ENCODE peak calls at places on chromosome 13, in six cellular contexts. G is GM12891, H is T-helper 2 cell, N is DMS79, P is fibroblast of the conjunctiva, F is NCI-H446 treated with DMSO at 0.1 percent for 48 hours. Q is an unnamed sample.
A peak's percentile ranks its signal among the peaks of the same experiment; 100 is the strongest.

GRCh38 chr13:27622881-27623280 is 1.2 kb downstream of the POLR1D start:
- DNase-seq in N (no peak), P (no peak), G (no peak), F (no peak), H (no peak), Q (no peak)

GRCh38 chr13:73228546-73228945 is 169.7 kb downstream of the KLF5 start:
- DNase-seq in G (no peak), F (no peak), H (peak; percentile 83), N (no peak), P (no peak), Q (peak; percentile 8)

GRCh38 chr13:39603424-39603947 is 493 bp upstream of the LHFPL6 start:
- DNase-seq in N (peak; percentile 19), F (no peak), G (no peak), H (no peak), P (no peak), Q (no peak)

GRCh38 chr13:26011996-26012688 is 39.7 kb downstream of the SHISA2 start:
- DNase-seq in H (peak; percentile 75), G (no peak), F (no peak), N (no peak), P (no peak), Q (peak; percentile 56)

GRCh38 chr13:93029536-93029935 is 197.1 kb upstream of the GPC6 start:
- DNase-seq in F (no peak), N (no peak), P (peak; percentile 4), G (no peak), H (no peak), Q (no peak)

GRCh38 chr13:19589312-19589711 is 28.0 kb upstream of the TPTE2 start:
- DNase-seq in H (no peak), N (no peak), P (no peak), F (no peak), G (no peak), Q (no peak)

GRCh38 chr13:54574791-54575190 is 1546.2 kb downstream of the OLFM4 start:
- DNase-seq in P (no peak), H (no peak), F (peak; percentile 19), N (no peak), G (no peak), Q (no peak)

GRCh38 chr13:49357694-49358093 is 86.2 kb downstream of the CAB39L start:
- DNase-seq in G (no peak), F (no peak), N (no peak), H (no peak), P (no peak), Q (no peak)

Q was measured in activated T-helper 1 cell treated with anti-CD3 and anti-CD28 coated beads, Interleukin-12 subunit alpha, Interleukin-12 subunit beta, Interleukin-2, Interleukin-4 antibody, amounts not matched to agents 30 ng/mL and 10 ng/mL and 1 ng/mL, durations not matched to agents 14 hours and 24 hours and 36 hours.